ENCODE peak calls at places on chromosome 5, in nine cellular contexts. One of them, this sample, is unnamed.

GRCh38 chr5:156354571-156354970 is 27.6 kb downstream of the SGCD start:
- DNase-seq in fibroblast of pulmonary artery: no peak
- DNase-seq in nephron progenitor cell: no peak
- DNase-seq in GM06990: no peak
- DNase-seq in AG04450: no peak
- DNase-seq in body of pancreas: no peak
- DNase-seq in brain microvascular endothelial cell: no peak
- DNase-seq in IMR-90: peak; percentile 68
- DNase-seq in WTC11: no peak
- DNase-seq in this sample: no peak

GRCh38 chr5:88452820-88453219 is 184.2 kb upstream of the TMEM161B start:
- DNase-seq in AG04450: no peak
- DNase-seq in IMR-90: peak; percentile 4
- DNase-seq in WTC11: peak; percentile 10
- DNase-seq in nephron progenitor cell: peak; percentile 33
- DNase-seq in fibroblast of pulmonary artery: no peak
- DNase-seq in brain microvascular endothelial cell: peak; percentile 24
- DNase-seq in body of pancreas: no peak
- DNase-seq in GM06990: no peak
- DNase-seq in this sample: peak; percentile 39

GRCh38 chr5:91528831-91529230 is 145.7 kb upstream of the ARRDC3 start:
- DNase-seq in body of pancreas: no peak
- DNase-seq in GM06990: no peak
- DNase-seq in fibroblast of pulmonary artery: no peak
- DNase-seq in AG04450: no peak
- DNase-seq in IMR-90: no peak
- DNase-seq in brain microvascular endothelial cell: no peak
- DNase-seq in nephron progenitor cell: no peak
- DNase-seq in WTC11: no peak
- DNase-seq in this sample: no peak

GRCh38 chr5:55657443-55657842 is 54.7 kb downstream of the SLC38A9 start:
- DNase-seq in IMR-90: no peak
- DNase-seq in brain microvascular endothelial cell: no peak
- DNase-seq in fibroblast of pulmonary artery: no peak
- DNase-seq in nephron progenitor cell: no peak
- DNase-seq in AG04450: no peak
- DNase-seq in WTC11: no peak
- DNase-seq in body of pancreas: no peak
- DNase-seq in GM06990: no peak
- DNase-seq in this sample: no peak

GRCh38 chr5:111945535-111945934 is 188.5 kb upstream of the NREP start:
- DNase-seq in IMR-90: peak; percentile 55
- DNase-seq in fibroblast of pulmonary artery: no peak
- DNase-seq in nephron progenitor cell: no peak
- DNase-seq in AG04450: no peak
- DNase-seq in brain microvascular endothelial cell: peak; percentile 57
- DNase-seq in WTC11: no peak
- DNase-seq in body of pancreas: no peak
- DNase-seq in GM06990: no peak
- DNase-seq in this sample: no peak

GRCh38 chr5:96687812-96688453 is 25.8 kb downstream of the CAST start:
- DNase-seq in body of pancreas: no peak
- DNase-seq in nephron progenitor cell: no peak
- DNase-seq in WTC11: no peak
- DNase-seq in brain microvascular endothelial cell: peak; percentile 45
- DNase-seq in GM06990: peak; percentile 15
- DNase-seq in fibroblast of pulmonary artery: peak; percentile 80
- DNase-seq in AG04450: no peak
- DNase-seq in IMR-90: peak; percentile 76
- DNase-seq in this sample: no peak

GRCh38 chr5:138352722-138353549 is 451 bp downstream of the KDM3B start:
- DNase-seq in brain microvascular endothelial cell: peak; percentile 47
- DNase-seq in body of pancreas: peak; percentile 77
- DNase-seq in WTC11: peak; percentile 67
- DNase-seq in IMR-90: peak; percentile 47
- DNase-seq in GM06990: peak; percentile 83
- DNase-seq in AG04450: no peak
- DNase-seq in nephron progenitor cell: peak; percentile 67
- DNase-seq in fibroblast of pulmonary artery: peak; percentile 58
- DNase-seq in this sample: peak; percentile 27

GRCh38 chr5:158908690-158909325 is 190.9 kb downstream of the EBF1 start:
- DNase-seq in brain microvascular endothelial cell: no peak
- DNase-seq in IMR-90: no peak
- DNase-seq in AG04450: no peak
- DNase-seq in nephron progenitor cell: peak; percentile 47
- DNase-seq in WTC11: no peak
- DNase-seq in body of pancreas: no peak
- DNase-seq in fibroblast of pulmonary artery: no peak
- DNase-seq in GM06990: no peak
- DNase-seq in this sample: no peak

GRCh38 chr5:57291903-57292302 is 118.0 kb downstream of the GPBP1 start:
- DNase-seq in AG04450: no peak
- DNase-seq in brain microvascular endothelial cell: no peak
- DNase-seq in fibroblast of pulmonary artery: no peak
- DNase-seq in WTC11: no peak
- DNase-seq in body of pancreas: no peak
- DNase-seq in GM06990: no peak
- DNase-seq in IMR-90: no peak
- DNase-seq in nephron progenitor cell: no peak
- DNase-seq in this sample: no peak
- TF ChIP-seq CTCF in AG04450: no peak
- TF ChIP-seq CTCF in brain microvascular endothelial cell: no peak
- TF ChIP-seq CTCF in fibroblast of pulmonary artery: no peak
- TF ChIP-seq CTCF in WTC11: no peak
- TF ChIP-seq CTCF in body of pancreas: no peak
- TF ChIP-seq CTCF in GM06990: no peak
- TF ChIP-seq CTCF in IMR-90: no peak
- TF ChIP-seq CTCF in nephron progenitor cell: no peak
- TF ChIP-seq CTCF in this sample: no peak

GRCh38 chr5:79149432-79149831 is 37.8 kb downstream of the BHMT start:
- DNase-seq in GM06990: no peak
- DNase-seq in AG04450: no peak
- DNase-seq in fibroblast of pulmonary artery: peak; percentile 64
- DNase-seq in body of pancreas: no peak
- DNase-seq in nephron progenitor cell: no peak
- DNase-seq in WTC11: no peak
- DNase-seq in brain microvascular endothelial cell: no peak
- DNase-seq in IMR-90: peak; percentile 39
- DNase-seq in this sample: no peak
- TF ChIP-seq CTCF in GM06990: no peak
- TF ChIP-seq CTCF in AG04450: no peak
- TF ChIP-seq CTCF in fibroblast of pulmonary artery: no peak
- TF ChIP-seq CTCF in body of pancreas: no peak
- TF ChIP-seq CTCF in nephron progenitor cell: no peak
- TF ChIP-seq CTCF in WTC11: no peak
- TF ChIP-seq CTCF in brain microvascular endothelial cell: no peak
- TF ChIP-seq CTCF in IMR-90: no peak
- TF ChIP-seq CTCF in this sample: no peak

GRCh38 chr5:160387445-160387844 is 12.4 kb downstream of the FAM200C start:
- DNase-seq in AG04450: no peak
- DNase-seq in GM06990: no peak
- DNase-seq in nephron progenitor cell: no peak
- DNase-seq in fibroblast of pulmonary artery: no peak
- DNase-seq in brain microvascular endothelial cell: no peak
- DNase-seq in WTC11: no peak
- DNase-seq in body of pancreas: no peak
- DNase-seq in IMR-90: no peak
- DNase-seq in this sample: no peak

GRCh38 chr5:160385496-160385895 is 14.4 kb downstream of the FAM200C start:
- DNase-seq in IMR-90: no peak
- DNase-seq in brain microvascular endothelial cell: no peak
- DNase-seq in GM06990: no peak
- DNase-seq in WTC11: no peak
- DNase-seq in fibroblast of pulmonary artery: no peak
- DNase-seq in body of pancreas: no peak
- DNase-seq in nephron progenitor cell: no peak
- DNase-seq in AG04450: no peak
- DNase-seq in this sample: no peak

GRCh38 chr5:160395111-160395510 is 4.7 kb downstream of the FAM200C start:
- DNase-seq in WTC11: no peak
- DNase-seq in IMR-90: no peak
- DNase-seq in brain microvascular endothelial cell: no peak
- DNase-seq in body of pancreas: no peak
- DNase-seq in fibroblast of pulmonary artery: no peak
- DNase-seq in GM06990: no peak
- DNase-seq in nephron progenitor cell: no peak
- DNase-seq in AG04450: no peak
- DNase-seq in this sample: no peak

GRCh38 chr5:160390787-160391696 is 8.8 kb downstream of the FAM200C start:
- DNase-seq in AG04450: no peak
- DNase-seq in IMR-90: peak; percentile 36
- DNase-seq in nephron progenitor cell: no peak
- DNase-seq in GM06990: no peak
- DNase-seq in brain microvascular endothelial cell: no peak
- DNase-seq in WTC11: no peak
- DNase-seq in body of pancreas: no peak
- DNase-seq in fibroblast of pulmonary artery: peak; percentile 50
- DNase-seq in this sample: no peak
- TF ChIP-seq CTCF in AG04450: peak; percentile 56
- TF ChIP-seq CTCF in IMR-90: peak; percentile 59
- TF ChIP-seq CTCF in nephron progenitor cell: peak; percentile 47
- TF ChIP-seq CTCF in GM06990: peak; percentile 32
- TF ChIP-seq CTCF in brain microvascular endothelial cell: peak; percentile 36
- TF ChIP-seq CTCF in WTC11: no peak
- TF ChIP-seq CTCF in body of pancreas: peak; percentile 25
- TF ChIP-seq CTCF in fibroblast of pulmonary artery: peak; percentile 47
- TF ChIP-seq CTCF in this sample: peak; percentile 45

GRCh38 chr5:75320341-75320740 is 16.7 kb upstream of the HMGCR start:
- DNase-seq in body of pancreas: peak; percentile 9
- DNase-seq in GM06990: no peak
- DNase-seq in IMR-90: no peak
- DNase-seq in AG04450: no peak
- DNase-seq in nephron progenitor cell: no peak
- DNase-seq in WTC11: no peak
- DNase-seq in brain microvascular endothelial cell: no peak
- DNase-seq in fibroblast of pulmonary artery: no peak
- DNase-seq in this sample: no peak

GRCh38 chr5:75330404-75330803 is 6.6 kb upstream of the HMGCR start:
- DNase-seq in WTC11: no peak
- DNase-seq in GM06990: no peak
- DNase-seq in nephron progenitor cell: no peak
- DNase-seq in fibroblast of pulmonary artery: no peak
- DNase-seq in IMR-90: no peak
- DNase-seq in AG04450: no peak
- DNase-seq in brain microvascular endothelial cell: no peak
- DNase-seq in body of pancreas: no peak
- DNase-seq in this sample: no peak

GRCh38 chr5:75322066-75322465 is 15.0 kb upstream of the HMGCR start:
- DNase-seq in IMR-90: no peak
- DNase-seq in WTC11: no peak
- DNase-seq in GM06990: no peak
- DNase-seq in AG04450: no peak
- DNase-seq in body of pancreas: no peak
- DNase-seq in brain microvascular endothelial cell: no peak
- DNase-seq in nephron progenitor cell: no peak
- DNase-seq in fibroblast of pulmonary artery: no peak
- DNase-seq in this sample: no peak

GRCh38 chr5:75324791-75325190 is 12.2 kb upstream of the HMGCR start:
- DNase-seq in nephron progenitor cell: no peak
- DNase-seq in WTC11: no peak
- DNase-seq in brain microvascular endothelial cell: no peak
- DNase-seq in GM06990: no peak
- DNase-seq in fibroblast of pulmonary artery: no peak
- DNase-seq in IMR-90: no peak
- DNase-seq in AG04450: no peak
- DNase-seq in body of pancreas: no peak
- DNase-seq in this sample: no peak

DNA sequence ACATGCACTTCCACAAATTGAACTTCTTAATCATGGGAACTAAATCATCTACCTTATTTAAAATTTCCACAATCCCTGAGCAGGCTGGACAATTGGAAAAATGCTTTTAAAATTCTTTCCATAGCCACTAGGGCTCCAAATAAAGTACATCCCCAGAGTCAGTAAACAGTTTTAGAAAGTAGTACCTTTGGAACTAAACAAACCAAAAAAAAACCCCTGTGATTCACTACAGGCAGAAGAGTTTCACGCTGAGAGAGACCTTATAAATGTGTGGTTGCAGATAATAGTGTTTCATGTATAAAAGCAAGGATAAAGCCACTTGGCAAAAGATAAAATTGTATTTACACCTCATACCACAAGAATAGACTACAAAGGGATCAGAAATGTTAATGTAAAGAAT is 11.8 kb upstream of the HMGCR start:
- DNase-seq in fibroblast of pulmonary artery: no peak
- DNase-seq in IMR-90: no peak
- DNase-seq in brain microvascular endothelial cell: no peak
- DNase-seq in nephron progenitor cell: no peak
- DNase-seq in GM06990: no peak
- DNase-seq in AG04450: no peak
- DNase-seq in WTC11: no peak
- DNase-seq in body of pancreas: no peak
- DNase-seq in this sample: no peak
- TF ChIP-seq CTCF in fibroblast of pulmonary artery: no peak
- TF ChIP-seq CTCF in IMR-90: no peak
- TF ChIP-seq CTCF in brain microvascular endothelial cell: peak; percentile 11
- TF ChIP-seq CTCF in nephron progenitor cell: no peak
- TF ChIP-seq CTCF in GM06990: no peak
- TF ChIP-seq CTCF in AG04450: peak; percentile 31
- TF ChIP-seq CTCF in WTC11: no peak
- TF ChIP-seq CTCF in body of pancreas: no peak
- TF ChIP-seq CTCF in this sample: no peak

DNA sequence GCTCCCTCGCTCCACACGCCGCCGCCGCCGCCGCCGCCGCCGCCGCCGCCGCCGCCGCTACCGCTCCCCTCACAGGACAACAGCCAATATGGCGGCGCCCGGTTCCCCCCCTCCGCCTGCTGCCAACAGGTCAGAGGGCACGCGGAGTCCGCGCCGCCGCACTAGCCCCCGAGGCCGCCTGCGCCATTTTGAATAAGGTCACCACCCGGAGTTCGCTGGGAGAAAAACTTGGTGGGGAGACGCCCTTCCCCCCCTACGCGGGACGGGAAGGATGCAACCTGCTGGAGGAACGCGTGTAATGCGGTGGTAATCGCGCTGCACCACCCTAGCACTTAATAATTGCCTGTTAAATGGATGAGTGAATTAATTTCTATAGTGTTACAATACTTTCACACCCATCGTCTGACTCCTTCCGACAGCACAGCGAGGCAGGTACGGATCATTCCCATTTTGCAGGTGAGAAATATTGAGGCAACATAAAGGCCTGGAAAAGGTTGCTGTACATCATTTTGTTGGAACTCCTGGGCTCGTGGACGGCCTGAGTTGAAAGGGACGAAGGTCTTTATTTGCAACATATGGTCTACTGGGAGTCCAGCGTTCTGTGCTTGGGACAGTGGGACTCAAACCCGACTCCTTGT is at the start of gene FAM193B:
- DNase-seq in WTC11: peak; percentile 97
- DNase-seq in fibroblast of pulmonary artery: peak; percentile 91
- DNase-seq in IMR-90: peak; percentile 87
- DNase-seq in GM06990: peak; percentile 94
- DNase-seq in body of pancreas: peak; percentile 95
- DNase-seq in brain microvascular endothelial cell: peak; percentile 89
- DNase-seq in nephron progenitor cell: peak; percentile 96
- DNase-seq in AG04450: peak; percentile 72
- DNase-seq in this sample: peak; percentile 93
- TF ChIP-seq CTCF in WTC11: no peak
- TF ChIP-seq CTCF in fibroblast of pulmonary artery: peak; percentile 21
- TF ChIP-seq CTCF in IMR-90: peak; percentile 36
- TF ChIP-seq CTCF in GM06990: peak; percentile 29
- TF ChIP-seq CTCF in body of pancreas: peak; percentile 6
- TF ChIP-seq CTCF in brain microvascular endothelial cell: peak; percentile 48
- TF ChIP-seq CTCF in nephron progenitor cell: peak; percentile 11
- TF ChIP-seq CTCF in AG04450: peak; percentile 49
- TF ChIP-seq CTCF in this sample: no peak

GRCh38 chr5:116032094-116032517 is at the start of gene ARL14EPL:
- DNase-seq in WTC11: peak; percentile 17
- DNase-seq in body of pancreas: peak; percentile 31
- DNase-seq in brain microvascular endothelial cell: peak; percentile 94
- DNase-seq in AG04450: peak; percentile 52
- DNase-seq in nephron progenitor cell: no peak
- DNase-seq in IMR-90: peak; percentile 92
- DNase-seq in GM06990: peak; percentile 15
- DNase-seq in fibroblast of pulmonary artery: peak; percentile 94
- DNase-seq in this sample: no peak
- TF ChIP-seq CTCF in WTC11: no peak
- TF ChIP-seq CTCF in body of pancreas: no peak
- TF ChIP-seq CTCF in brain microvascular endothelial cell: peak; percentile 57
- TF ChIP-seq CTCF in AG04450: peak; percentile 53
- TF ChIP-seq CTCF in nephron progenitor cell: peak; percentile 8
- TF ChIP-seq CTCF in IMR-90: peak; percentile 67
- TF ChIP-seq CTCF in GM06990: peak; percentile 41
- TF ChIP-seq CTCF in fibroblast of pulmonary artery: peak; percentile 46
- TF ChIP-seq CTCF in this sample: no peak

This sample was measured in mesothelial cell of epicardium.